ENCODE peak calls at places on chromosome 14, in five cellular contexts. L is CD8-positive, alpha-beta memory T cell; T is CD4-positive, alpha-beta T cell; P is effector memory CD4-positive, alpha-beta T cell; S is aorta. D is an unnamed sample.

GRCh38 chr14:69101331-69101826 is 51.5 kb downstream of the DCAF5 start:
- DNase-seq in L (no peak), T (no peak), P (no peak), S (no peak), D (peak)

GRCh38 chr14:76961631-76962302 is 66.7 kb downstream of the IRF2BPL start:
- DNase-seq in L (peak), T (peak), P (peak), S (peak), D (peak)

GRCh38 chr14:73209943-73210342 is 27.4 kb upstream of the PAPLN start:
- DNase-seq in L (no peak), T (no peak), P (no peak), S (no peak), D (no peak)

GRCh38 chr14:56212541-56212940 is 94.3 kb downstream of the PELI2 start:
- DNase-seq in L (no peak), T (no peak), P (no peak), S (no peak), D (no peak)

GRCh38 chr14:98926151-98926550 is 345.8 kb downstream of the BCL11B start:
- DNase-seq in L (no peak), T (peak), P (no peak), S (peak), D (no peak)

GRCh38 chr14:95290769-95291440 is 28.8 kb downstream of the CLMN start:
- DNase-seq in L (no peak), T (no peak), P (no peak), S (no peak), D (no peak)

GRCh38 chr14:59204305-59204704 is 15.8 kb downstream of the DAAM1 start:
- DNase-seq in L (no peak), T (no peak), P (no peak), S (no peak), D (no peak)

GRCh38 chr14:106883218-106883692 is 1356.9 kb downstream of the TMEM121 start:
- DNase-seq in L (peak), T (peak), P (peak), S (peak), D (no peak)

GRCh38 chr14:56195727-56196126 is 77.5 kb downstream of the PELI2 start:
- DNase-seq in L (no peak), T (no peak), P (no peak), S (no peak), D (no peak)

DNA sequence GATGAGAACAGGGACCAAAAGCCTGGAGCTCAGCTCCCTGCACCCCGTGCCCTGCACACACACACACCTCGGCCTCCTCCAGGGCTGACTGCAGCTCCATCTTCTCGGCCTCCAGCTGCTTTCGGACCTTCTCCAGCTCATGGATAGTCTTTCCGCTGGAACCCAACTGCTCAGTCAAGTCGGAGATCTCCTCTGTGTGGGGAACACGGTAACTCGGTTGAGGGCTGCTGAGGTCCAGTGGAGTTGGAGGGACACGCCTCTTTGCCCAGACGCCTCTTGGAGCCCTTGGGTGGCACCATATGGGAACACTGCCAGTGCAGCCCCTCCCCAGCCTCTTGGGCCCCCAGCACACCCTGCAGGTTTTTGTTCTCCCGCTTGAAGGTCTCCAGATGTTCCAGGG is 8.7 kb upstream of the MYH6 start:
- DNase-seq in L (no peak), T (no peak), P (no peak), S (no peak), D (no peak)
- H3K27ac ChIP-seq in L (no peak), T (no peak), P (no peak), S (no peak), D (no peak)

DNA sequence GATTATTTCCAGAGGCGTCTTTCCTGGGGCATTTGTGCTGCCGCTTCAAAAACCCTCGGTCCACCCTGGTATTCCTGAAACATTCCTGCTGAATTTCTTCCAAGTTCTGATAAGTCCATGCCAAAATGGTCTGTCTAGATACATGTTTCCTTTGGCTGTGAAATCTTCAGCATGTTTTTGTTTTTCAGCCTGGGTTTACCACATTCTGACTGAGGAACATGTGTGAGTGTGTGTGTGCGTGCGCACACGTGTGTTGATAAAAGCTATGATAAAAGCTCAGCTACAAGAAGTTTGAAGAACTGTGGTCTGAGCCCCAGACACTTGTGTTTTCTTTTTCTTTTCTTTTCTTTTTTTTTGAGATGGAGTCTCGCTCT is 22.4 kb downstream of the ANKRD9 start:
- DNase-seq in L (no peak), T (no peak), P (no peak), S (peak), D (no peak)
- H3K27ac ChIP-seq in L (no peak), T (no peak), P (no peak), S (peak), D (no peak)

DNA sequence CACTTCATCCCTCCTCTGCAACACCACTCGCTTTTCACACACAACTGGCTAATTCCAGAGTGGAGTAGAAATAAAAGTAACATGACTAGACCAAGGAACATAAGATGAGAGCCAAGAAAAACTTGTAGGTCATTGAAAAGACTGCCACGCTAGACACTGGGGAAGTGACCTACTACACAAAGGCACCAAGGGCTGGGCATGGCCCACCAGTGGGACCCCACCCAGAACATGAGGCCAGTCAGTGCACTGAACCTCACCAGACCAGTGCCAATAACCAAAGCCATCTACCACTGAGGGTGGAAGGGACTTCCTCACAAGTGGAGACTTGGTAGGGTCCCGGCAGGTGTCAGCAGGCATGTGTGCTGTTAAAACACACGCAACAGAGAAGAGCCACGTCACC is 19.7 kb downstream of the FBLN5 start:
- DNase-seq in L (no peak), T (no peak), P (no peak), S (peak), D (no peak)
- H3K27ac ChIP-seq in L (no peak), T (no peak), P (no peak), S (peak), D (no peak)

GRCh38 chr14:34826661-34827060 is 48.5 kb downstream of the BAZ1A start:
- DNase-seq in L (no peak), T (no peak), P (no peak), S (no peak), D (no peak)
- H3K27ac ChIP-seq in L (no peak), T (no peak), P (no peak), S (no peak), D (no peak)

GRCh38 chr14:61547186-61548121 is 147.9 kb upstream of the HIF1A start:
- DNase-seq in L (no peak), T (no peak), P (no peak), S (peak), D (peak)

GRCh38 chr14:61552196-61552595 is 143.1 kb upstream of the HIF1A start:
- DNase-seq in L (no peak), T (no peak), P (no peak), S (no peak), D (no peak)

GRCh38 chr14:61551419-61551818 is 143.9 kb upstream of the HIF1A start:
- DNase-seq in L (no peak), T (no peak), P (no peak), S (no peak), D (no peak)

GRCh38 chr14:61545716-61546455 is 149.4 kb upstream of the HIF1A start:
- DNase-seq in L (no peak), T (no peak), P (no peak), S (no peak), D (no peak)

GRCh38 chr14:61549425-61549824 is 145.9 kb upstream of the HIF1A start:
- DNase-seq in L (no peak), T (no peak), P (no peak), S (no peak), D (no peak)
- H3K27ac ChIP-seq in L (no peak), T (no peak), P (no peak), S (no peak), D (peak)

GRCh38 chr14:70416717-70417349 is at the start of gene SYNJ2BP:
- DNase-seq in L (peak), T (peak), P (peak), S (peak), D (peak)
- H3K27ac ChIP-seq in L (peak), T (peak), P (peak), S (peak), D (no peak)

GRCh38 chr14:26597136-26598080 is at the start of gene NOVA1:
- DNase-seq in L (no peak), T (no peak), P (no peak), S (peak), D (peak)

GRCh38 chr14:26598672-26599131 is 869 bp upstream of the NOVA1 start:
- DNase-seq in L (no peak), T (no peak), P (no peak), S (no peak), D (no peak)

GRCh38 chr14:26596722-26597030 is 1.2 kb downstream of the NOVA1 start:
- DNase-seq in L (no peak), T (no peak), P (no peak), S (no peak), D (peak)

GRCh38 chr14:26595922-26596721 is 1.7 kb downstream of the NOVA1 start:
- DNase-seq in L (no peak), T (no peak), P (no peak), S (no peak), D (no peak)

DNA sequence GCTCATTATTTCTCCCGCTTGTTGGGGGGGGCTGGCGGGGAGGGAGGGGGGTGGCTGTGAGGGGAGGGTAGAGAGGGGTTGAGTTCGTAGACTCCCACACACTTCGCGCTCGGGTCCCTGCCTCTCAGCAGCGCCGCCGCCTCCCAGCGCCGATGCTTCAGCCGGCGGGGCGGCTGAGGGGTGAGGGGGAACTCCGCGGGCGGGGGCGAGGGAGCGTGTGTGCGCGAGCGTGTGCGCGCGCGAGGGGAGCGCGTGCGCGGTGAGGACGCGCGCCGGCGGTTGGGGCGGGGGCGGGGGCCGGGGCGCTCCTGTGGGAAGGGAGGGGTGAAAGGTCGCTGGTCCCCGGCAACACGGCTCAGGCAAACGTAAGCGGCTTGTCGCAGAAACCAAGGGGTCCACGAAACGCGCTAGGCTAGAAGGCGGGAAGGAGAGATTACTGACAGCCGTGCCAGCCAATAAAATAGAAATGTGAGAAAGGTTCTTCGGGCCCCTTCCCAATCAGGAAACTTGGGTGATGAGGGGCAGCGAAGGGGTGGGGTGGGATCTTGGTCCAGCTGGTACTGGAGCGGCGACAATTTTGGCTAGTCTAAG is 343 bp upstream of the NOVA1 start:
- DNase-seq in L (peak), T (no peak), P (no peak), S (peak), D (peak)
- H3K27ac ChIP-seq in L (no peak), T (no peak), P (no peak), S (peak), D (peak)

DNA sequence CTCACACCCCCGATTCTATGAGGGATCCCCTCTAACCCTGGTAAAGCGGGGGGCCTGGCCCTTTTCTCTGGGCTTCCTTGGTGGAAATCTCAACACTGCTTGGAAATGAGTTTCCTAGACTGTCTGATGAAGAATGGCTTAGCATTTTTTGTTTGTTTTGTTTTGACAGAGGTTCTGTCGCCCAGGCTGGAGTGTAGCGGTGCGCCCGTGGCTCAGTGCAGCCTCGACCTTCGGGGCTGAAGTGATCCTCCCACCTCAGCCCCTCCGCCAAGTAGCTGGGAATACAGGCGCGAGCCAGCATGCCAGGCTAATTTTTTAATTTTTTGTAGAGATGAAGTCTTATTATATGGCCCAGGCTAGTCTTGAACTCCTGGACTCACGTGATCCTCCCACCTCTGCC is 30.3 kb downstream of the TC2N start:
- DNase-seq in L (no peak), T (no peak), P (no peak), S (no peak), D (no peak)
- H3K27ac ChIP-seq in L (no peak), T (peak), P (peak), S (peak), D (no peak)

GRCh38 chr14:103022669-103023044 is 34.7 kb downstream of the CDC42BPB start:
- DNase-seq in L (no peak), T (no peak), P (no peak), S (no peak), D (peak)
- H3K27ac ChIP-seq in L (no peak), T (no peak), P (no peak), S (no peak), D (peak)

GRCh38 chr14:92626041-92626440 is 112.5 kb downstream of the RIN3 start:
- DNase-seq in L (no peak), T (no peak), P (no peak), S (no peak), D (no peak)
- H3K27ac ChIP-seq in L (no peak), T (no peak), P (no peak), S (no peak), D (no peak)